ENCODE peak calls at places on chromosomes 6 and 20, in six cellular contexts. One of them, this sample, is unnamed.
A peak's percentile ranks its signal among the peaks of the same experiment; 100 is the strongest.

GRCh38 chr6:37783831-37784584 is 35.5 kb upstream of the ZFAND3 start:
- DNase-seq in SK-N-SH: no peak
- DNase-seq in HFFc6: no peak
- DNase-seq in psoas muscle: peak; percentile 37
- DNase-seq in cardiac muscle cell: peak; percentile 55
- DNase-seq in AG04450: no peak
- DNase-seq in this sample: no peak

GRCh38 chr6:116579143-116579542 is 7.8 kb downstream of the RWDD1 start:
- DNase-seq in SK-N-SH: no peak
- DNase-seq in HFFc6: no peak
- DNase-seq in psoas muscle: no peak
- DNase-seq in cardiac muscle cell: peak; percentile 27
- DNase-seq in AG04450: no peak
- DNase-seq in this sample: no peak

GRCh38 chr6:154615483-154616025 is 105.1 kb upstream of the CNKSR3 start:
- DNase-seq in SK-N-SH: peak; percentile 66
- DNase-seq in HFFc6: no peak
- DNase-seq in psoas muscle: peak; percentile 28
- DNase-seq in cardiac muscle cell: peak; percentile 89
- DNase-seq in AG04450: peak; percentile 32
- DNase-seq in this sample: no peak

GRCh38 chr6:82084324-82084920 is 163.1 kb downstream of the IBTK start:
- DNase-seq in SK-N-SH: no peak
- DNase-seq in HFFc6: no peak
- DNase-seq in psoas muscle: no peak
- DNase-seq in cardiac muscle cell: no peak
- DNase-seq in AG04450: no peak
- DNase-seq in this sample: no peak

GRCh38 chr20:31484001-31484400 is 8.9 kb downstream of the REM1 start:
- DNase-seq in SK-N-SH: peak; percentile 43
- DNase-seq in HFFc6: no peak
- DNase-seq in psoas muscle: peak; percentile 28
- DNase-seq in cardiac muscle cell: no peak
- DNase-seq in AG04450: no peak
- DNase-seq in this sample: no peak

GRCh38 chr6:128725271-128726233 is 157.4 kb upstream of the LAMA2 start:
- DNase-seq in SK-N-SH: peak; percentile 5
- DNase-seq in HFFc6: peak; percentile 48
- DNase-seq in psoas muscle: no peak
- DNase-seq in cardiac muscle cell: peak; percentile 70
- DNase-seq in AG04450: no peak
- DNase-seq in this sample: peak; percentile 50

GRCh38 chr6:140346461-140346860 is 972.0 kb upstream of the CITED2 start:
- DNase-seq in SK-N-SH: no peak
- DNase-seq in HFFc6: peak; percentile 71
- DNase-seq in psoas muscle: no peak
- DNase-seq in cardiac muscle cell: peak; percentile 35
- DNase-seq in AG04450: no peak
- DNase-seq in this sample: no peak

GRCh38 chr6:119032428-119032827 is 46.0 kb downstream of the FAM184A start:
- DNase-seq in SK-N-SH: no peak
- DNase-seq in HFFc6: no peak
- DNase-seq in psoas muscle: no peak
- DNase-seq in cardiac muscle cell: no peak
- DNase-seq in AG04450: no peak
- DNase-seq in this sample: no peak

GRCh38 chr20:57895161-57895855 is 185.5 kb upstream of the PMEPA1 start:
- DNase-seq in SK-N-SH: no peak
- DNase-seq in HFFc6: no peak
- DNase-seq in psoas muscle: no peak
- DNase-seq in cardiac muscle cell: no peak
- DNase-seq in AG04450: no peak
- DNase-seq in this sample: no peak

GRCh38 chr6:118197539-118197938 is 290.5 kb downstream of the SLC35F1 start:
- DNase-seq in SK-N-SH: no peak
- DNase-seq in HFFc6: no peak
- DNase-seq in psoas muscle: no peak
- DNase-seq in cardiac muscle cell: no peak
- DNase-seq in AG04450: no peak
- DNase-seq in this sample: no peak

GRCh38 chr6:14841901-14842421 is 403.9 kb upstream of the JARID2 start:
- DNase-seq in SK-N-SH: no peak
- DNase-seq in HFFc6: peak; percentile 97
- DNase-seq in psoas muscle: peak; percentile 75
- DNase-seq in cardiac muscle cell: peak; percentile 98
- DNase-seq in AG04450: peak; percentile 98
- DNase-seq in this sample: no peak

GRCh38 chr6:159062564-159062945 is 17.8 kb upstream of the TAGAP start:
- DNase-seq in SK-N-SH: no peak
- DNase-seq in HFFc6: no peak
- DNase-seq in psoas muscle: no peak
- DNase-seq in cardiac muscle cell: no peak
- DNase-seq in AG04450: no peak
- DNase-seq in this sample: no peak

GRCh38 chr6:149924933-149925252 is 2.0 kb upstream of the RAET1G start:
- DNase-seq in SK-N-SH: no peak
- DNase-seq in HFFc6: no peak
- DNase-seq in psoas muscle: no peak
- DNase-seq in cardiac muscle cell: no peak
- DNase-seq in AG04450: no peak
- DNase-seq in this sample: no peak

GRCh38 chr6:14478396-14479225 is 361.0 kb downstream of the CD83 start:
- DNase-seq in SK-N-SH: no peak
- DNase-seq in HFFc6: no peak
- DNase-seq in psoas muscle: no peak
- DNase-seq in cardiac muscle cell: peak; percentile 22
- DNase-seq in AG04450: no peak
- DNase-seq in this sample: no peak

GRCh38 chr20:51366155-51366886 is 176.2 kb downstream of the NFATC2 start:
- DNase-seq in SK-N-SH: no peak
- DNase-seq in HFFc6: peak; percentile 100
- DNase-seq in psoas muscle: peak; percentile 86
- DNase-seq in cardiac muscle cell: peak; percentile 97
- DNase-seq in AG04450: peak; percentile 99
- DNase-seq in this sample: no peak

GRCh38 chr6:15426395-15426794 is 180.5 kb downstream of the JARID2 start:
- DNase-seq in SK-N-SH: no peak
- DNase-seq in HFFc6: no peak
- DNase-seq in psoas muscle: no peak
- DNase-seq in cardiac muscle cell: no peak
- DNase-seq in AG04450: no peak
- DNase-seq in this sample: no peak

GRCh38 chr20:57514273-57514751 is 10.6 kb downstream of the CTCFL start:
- DNase-seq in SK-N-SH: peak; percentile 77
- DNase-seq in HFFc6: peak; percentile 39
- DNase-seq in psoas muscle: peak; percentile 45
- DNase-seq in cardiac muscle cell: peak; percentile 84
- DNase-seq in AG04450: peak; percentile 44
- DNase-seq in this sample: peak; percentile 59

GRCh38 chr20:63470410-63470809 is 2.0 kb downstream of the KCNQ2 start:
- DNase-seq in SK-N-SH: no peak
- DNase-seq in HFFc6: no peak
- DNase-seq in psoas muscle: no peak
- DNase-seq in cardiac muscle cell: no peak
- DNase-seq in AG04450: no peak
- DNase-seq in this sample: no peak

GRCh38 chr6:13406781-13407180 is 78.4 kb upstream of the TBC1D7 start:
- DNase-seq in SK-N-SH: no peak
- DNase-seq in HFFc6: no peak
- DNase-seq in psoas muscle: no peak
- DNase-seq in cardiac muscle cell: peak; percentile 56
- DNase-seq in AG04450: no peak
- DNase-seq in this sample: no peak

GRCh38 chr6:118722820-118723526 is 71.6 kb upstream of the CEP85L start:
- DNase-seq in SK-N-SH: no peak
- DNase-seq in HFFc6: no peak
- DNase-seq in psoas muscle: no peak
- DNase-seq in cardiac muscle cell: no peak
- DNase-seq in AG04450: no peak
- DNase-seq in this sample: no peak

GRCh38 chr20:57509665-57510237 is 15.2 kb downstream of the CTCFL start:
- DNase-seq in SK-N-SH: peak; percentile 56
- DNase-seq in HFFc6: no peak
- DNase-seq in psoas muscle: no peak
- DNase-seq in cardiac muscle cell: peak; percentile 23
- DNase-seq in AG04450: no peak
- DNase-seq in this sample: no peak

DNA sequence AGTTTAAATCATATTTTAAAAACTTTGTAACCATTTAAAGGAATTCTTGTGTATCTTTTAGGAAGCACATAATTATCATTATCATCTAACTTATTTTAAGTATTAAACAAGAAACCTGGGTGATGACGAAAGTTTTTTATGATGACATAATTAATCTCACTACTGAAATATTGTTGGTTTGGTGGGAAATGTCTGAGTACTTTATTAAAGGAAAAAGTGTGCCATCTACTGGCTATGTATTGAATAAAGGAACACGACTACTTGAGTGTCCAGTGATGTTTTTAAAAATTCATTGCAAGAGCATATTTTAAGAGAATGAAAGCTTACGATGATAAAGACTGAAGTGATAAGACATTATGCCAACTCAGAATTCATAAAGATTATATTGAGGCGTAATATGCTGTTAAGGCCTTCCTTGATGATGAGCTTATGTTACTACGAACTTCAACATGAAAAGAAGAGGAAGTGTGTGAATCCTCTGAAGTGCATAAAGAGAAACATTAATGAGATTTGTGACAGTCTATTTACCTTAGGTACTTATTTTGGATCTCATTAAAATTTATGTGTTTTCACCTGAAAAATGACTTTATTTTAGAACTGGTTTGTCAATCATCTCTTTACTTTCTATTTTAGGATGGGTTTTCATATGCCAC is 12.0 kb upstream of the TRMT11 start:
- DNase-seq in SK-N-SH: peak; percentile 34
- DNase-seq in HFFc6: peak; percentile 59
- DNase-seq in psoas muscle: no peak
- DNase-seq in cardiac muscle cell: peak; percentile 81
- DNase-seq in AG04450: no peak
- DNase-seq in this sample: no peak
- TF ChIP-seq CTCF in SK-N-SH: peak; percentile 74
- TF ChIP-seq CTCF in HFFc6: peak; percentile 84
- TF ChIP-seq CTCF in psoas muscle: peak; percentile 48
- TF ChIP-seq CTCF in cardiac muscle cell: peak; percentile 55
- TF ChIP-seq CTCF in AG04450: peak; percentile 55
- TF ChIP-seq CTCF in this sample: peak; percentile 73

GRCh38 chr20:17871181-17871580 is 97.4 kb downstream of the SNX5 start:
- DNase-seq in SK-N-SH: no peak
- DNase-seq in HFFc6: peak; percentile 36
- DNase-seq in psoas muscle: no peak
- DNase-seq in cardiac muscle cell: peak; percentile 28
- DNase-seq in AG04450: no peak
- DNase-seq in this sample: no peak
- TF ChIP-seq CTCF in SK-N-SH: no peak
- TF ChIP-seq CTCF in HFFc6: no peak
- TF ChIP-seq CTCF in psoas muscle: no peak
- TF ChIP-seq CTCF in cardiac muscle cell: no peak
- TF ChIP-seq CTCF in AG04450: no peak
- TF ChIP-seq CTCF in this sample: no peak

GRCh38 chr6:814378-815347 is 121.7 kb upstream of the EXOC2 start:
- DNase-seq in SK-N-SH: no peak
- DNase-seq in HFFc6: no peak
- DNase-seq in psoas muscle: no peak
- DNase-seq in cardiac muscle cell: no peak
- DNase-seq in AG04450: no peak
- DNase-seq in this sample: no peak

GRCh38 chr6:816510-817084 is 123.7 kb upstream of the EXOC2 start:
- DNase-seq in SK-N-SH: no peak
- DNase-seq in HFFc6: no peak
- DNase-seq in psoas muscle: no peak
- DNase-seq in cardiac muscle cell: no peak
- DNase-seq in AG04450: no peak
- DNase-seq in this sample: no peak

GRCh38 chr6:811806-812205 is 118.9 kb upstream of the EXOC2 start:
- DNase-seq in SK-N-SH: no peak
- DNase-seq in HFFc6: no peak
- DNase-seq in psoas muscle: no peak
- DNase-seq in cardiac muscle cell: no peak
- DNase-seq in AG04450: no peak
- DNase-seq in this sample: no peak

GRCh38 chr6:815348-815738 is 122.4 kb upstream of the EXOC2 start:
- DNase-seq in SK-N-SH: peak; percentile 27
- DNase-seq in HFFc6: peak; percentile 1
- DNase-seq in psoas muscle: no peak
- DNase-seq in cardiac muscle cell: no peak
- DNase-seq in AG04450: no peak
- DNase-seq in this sample: no peak

GRCh38 chr6:811186-811585 is 118.2 kb upstream of the EXOC2 start:
- DNase-seq in SK-N-SH: no peak
- DNase-seq in HFFc6: no peak
- DNase-seq in psoas muscle: no peak
- DNase-seq in cardiac muscle cell: no peak
- DNase-seq in AG04450: no peak
- DNase-seq in this sample: no peak
- TF ChIP-seq CTCF in SK-N-SH: no peak
- TF ChIP-seq CTCF in HFFc6: no peak
- TF ChIP-seq CTCF in psoas muscle: no peak
- TF ChIP-seq CTCF in cardiac muscle cell: no peak
- TF ChIP-seq CTCF in AG04450: no peak
- TF ChIP-seq CTCF in this sample: no peak

GRCh38 chr6:135181333-135182119 is 418 bp downstream of the MYB start:
- DNase-seq in SK-N-SH: no peak
- DNase-seq in HFFc6: no peak
- DNase-seq in psoas muscle: no peak
- DNase-seq in cardiac muscle cell: peak; percentile 19
- DNase-seq in AG04450: no peak
- DNase-seq in this sample: peak; percentile 22
- TF ChIP-seq CTCF in SK-N-SH: no peak
- TF ChIP-seq CTCF in HFFc6: no peak
- TF ChIP-seq CTCF in psoas muscle: no peak
- TF ChIP-seq CTCF in cardiac muscle cell: no peak
- TF ChIP-seq CTCF in AG04450: no peak
- TF ChIP-seq CTCF in this sample: no peak